ENCODE peak calls at places on chromosomes 11 and 22, in eight cellular contexts. L, D, J, Z, P, N, V and K are unnamed samples.

GRCh38 chr11:396948-397548 is 3.0 kb downstream of the PKP3 start:
- DNase-seq in J (peak; percentile 81), Z (peak; percentile 54), P (no peak), N (no peak), L (peak; percentile 78), D (peak; percentile 74), V (peak; percentile 62), K (no peak)

GRCh38 chr11:72813740-72814138 is 472 bp upstream of the ATG16L2 start:
- DNase-seq in V (peak; percentile 76), J (peak; percentile 89), P (peak; percentile 61), N (no peak), L (no peak), Z (no peak), D (peak; percentile 91), K (peak; percentile 88)

GRCh38 chr11:117519170-117519569 is 191.5 kb downstream of the CEP164 start:
- DNase-seq in J (no peak), L (no peak), V (peak; percentile 78), D (no peak), P (no peak), N (no peak), Z (no peak), K (no peak)

GRCh38 chr22:43432883-43433415 is 21.1 kb downstream of the MPPED1 start:
- DNase-seq in Z (no peak), L (peak; percentile 33), J (no peak), V (no peak), N (no peak), P (no peak), D (peak; percentile 24), K (no peak)

GRCh38 chr11:63711838-63712237 is 30.5 kb downstream of the RTN3 start:
- DNase-seq in J (no peak), V (no peak), L (no peak), D (no peak), P (no peak), Z (no peak), N (no peak), K (no peak)

GRCh38 chr22:37905534-37906363 is at the start of gene MICALL1:
- DNase-seq in D (peak; percentile 83), P (peak; percentile 51), Z (peak; percentile 81), L (peak; percentile 74), N (no peak), V (peak; percentile 56), J (peak; percentile 88), K (no peak)

GRCh38 chr11:76237914-76238313 is 31.6 kb upstream of the WNT11 start:
- DNase-seq in J (peak; percentile 32), P (peak; percentile 58), V (no peak), Z (no peak), N (no peak), D (no peak), L (no peak), K (no peak)

GRCh38 chr11:46554205-46555162 is 39.3 kb downstream of the AMBRA1 start:
- DNase-seq in Z (no peak), P (peak; percentile 68), N (peak; percentile 30), D (no peak), L (no peak), V (no peak), J (peak; percentile 83), K (no peak)

GRCh38 chr22:38327805-38328204 is 10.6 kb upstream of the CSNK1E start:
- DNase-seq in Z (no peak), N (no peak), L (no peak), D (no peak), V (no peak), J (peak; percentile 87), P (no peak), K (no peak)

GRCh38 chr11:130055637-130056036 is 14.1 kb upstream of the APLP2 start:
- DNase-seq in N (no peak), Z (no peak), L (no peak), V (no peak), J (peak; percentile 44), D (no peak), P (no peak), K (no peak)

GRCh38 chr11:40877256-40877655 is 582.2 kb downstream of the LRRC4C start:
- DNase-seq in Z (no peak), N (no peak), V (no peak), P (no peak), L (no peak), J (no peak), D (no peak), K (no peak)

GRCh38 chr11:121071456-121072236 is 29.4 kb upstream of the TECTA start:
- DNase-seq in Z (peak; percentile 60), P (no peak), L (no peak), J (no peak), V (no peak), D (no peak), N (no peak), K (peak; percentile 10)

GRCh38 chr11:73262851-73263495 is 9.2 kb upstream of the P2RY6 start:
- DNase-seq in Z (no peak), D (no peak), N (no peak), J (peak; percentile 43), P (no peak), V (no peak), L (no peak), K (no peak)

GRCh38 chr11:111932605-111932938 is 4.6 kb upstream of the DIXDC1 start:
- DNase-seq in L (no peak), J (no peak), N (no peak), V (no peak), D (no peak), P (no peak), Z (no peak), K (no peak)

GRCh38 chr11:45280449-45280848 is 5.7 kb downstream of the SYT13 start:
- DNase-seq in D (no peak), L (no peak), N (no peak), Z (no peak), P (no peak), V (no peak), J (no peak), K (no peak)

GRCh38 chr11:45724145-45724544 is 58.7 kb upstream of the CHST1 start:
- DNase-seq in J (no peak), N (no peak), D (no peak), P (no peak), Z (no peak), V (no peak), L (no peak), K (no peak)

GRCh38 chr11:120241277-120241676 is 1.3 kb downstream of the POU2F3 start:
- DNase-seq in P (no peak), Z (no peak), J (no peak), N (no peak), V (no peak), D (no peak), L (no peak), K (no peak)

GRCh38 chr11:102279641-102280170 is 37.6 kb upstream of the BIRC3 start:
- DNase-seq in N (peak; percentile 34), Z (peak; percentile 79), L (no peak), V (peak; percentile 48), P (no peak), J (peak; percentile 72), D (no peak), K (no peak)

GRCh38 chr22:46134111-46134705 is 16.1 kb upstream of the PPARA start:
- DNase-seq in Z (no peak), D (no peak), V (no peak), P (no peak), J (no peak), N (no peak), L (no peak), K (no peak)